ENCODE peak calls at places on chromosomes 4 and X, in ten cellular contexts. One of them, this sample, is unnamed.

GRCh38 chrX:41412261-41413167 is 34.6 kb upstream of the NYX start:
- DNase-seq in HFFc6: no peak
- DNase-seq in AG09309: no peak
- DNase-seq in activated gamma-delta T cell treated with anti-CD3 and anti-CD28 coated beads, Interleukin-2, amount 50 U/mL, for 16 hours: no peak
- DNase-seq in body of pancreas: peak; percentile 5
- DNase-seq in H1: no peak
- DNase-seq in IMR-90: no peak
- DNase-seq in EH: no peak
- DNase-seq in T follicular helper cell: no peak
- DNase-seq in ureter: no peak
- DNase-seq in this sample: no peak

GRCh38 chrX:134476284-134476683 is 16.3 kb downstream of the HPRT1 start:
- DNase-seq in HFFc6: no peak
- DNase-seq in AG09309: no peak
- DNase-seq in activated gamma-delta T cell treated with anti-CD3 and anti-CD28 coated beads, Interleukin-2, amount 50 U/mL, for 16 hours: no peak
- DNase-seq in body of pancreas: no peak
- DNase-seq in H1: no peak
- DNase-seq in IMR-90: no peak
- DNase-seq in EH: no peak
- DNase-seq in T follicular helper cell: no peak
- DNase-seq in ureter: no peak
- DNase-seq in this sample: no peak

GRCh38 chr4:114782842-114783595 is 184.4 kb downstream of the UGT8 start:
- DNase-seq in HFFc6: no peak
- DNase-seq in AG09309: no peak
- DNase-seq in activated gamma-delta T cell treated with anti-CD3 and anti-CD28 coated beads, Interleukin-2, amount 50 U/mL, for 16 hours: no peak
- DNase-seq in body of pancreas: no peak
- DNase-seq in H1: no peak
- DNase-seq in IMR-90: no peak
- DNase-seq in EH: peak; percentile 3
- DNase-seq in T follicular helper cell: no peak
- DNase-seq in ureter: no peak
- DNase-seq in this sample: no peak

GRCh38 chrX:66760648-66761047 is 121.8 kb upstream of the EDA2R start:
- DNase-seq in HFFc6: no peak
- DNase-seq in AG09309: no peak
- DNase-seq in activated gamma-delta T cell treated with anti-CD3 and anti-CD28 coated beads, Interleukin-2, amount 50 U/mL, for 16 hours: no peak
- DNase-seq in body of pancreas: no peak
- DNase-seq in H1: no peak
- DNase-seq in IMR-90: no peak
- DNase-seq in EH: peak; percentile 5
- DNase-seq in T follicular helper cell: no peak
- DNase-seq in ureter: no peak
- DNase-seq in this sample: no peak

GRCh38 chrX:10507181-10507580 is 113.2 kb downstream of the MID1 start:
- DNase-seq in HFFc6: no peak
- DNase-seq in AG09309: no peak
- DNase-seq in activated gamma-delta T cell treated with anti-CD3 and anti-CD28 coated beads, Interleukin-2, amount 50 U/mL, for 16 hours: no peak
- DNase-seq in body of pancreas: no peak
- DNase-seq in H1: no peak
- DNase-seq in IMR-90: peak; percentile 16
- DNase-seq in EH: peak; percentile 60
- DNase-seq in T follicular helper cell: no peak
- DNase-seq in ureter: no peak
- DNase-seq in this sample: no peak

GRCh38 chr4:1644906-1645657 is 39.0 kb downstream of the FAM53A start:
- DNase-seq in HFFc6: no peak
- DNase-seq in AG09309: no peak
- DNase-seq in activated gamma-delta T cell treated with anti-CD3 and anti-CD28 coated beads, Interleukin-2, amount 50 U/mL, for 16 hours: no peak
- DNase-seq in body of pancreas: peak; percentile 8
- DNase-seq in H1: no peak
- DNase-seq in IMR-90: no peak
- DNase-seq in EH: peak; percentile 23
- DNase-seq in T follicular helper cell: no peak
- DNase-seq in ureter: peak; percentile 66
- DNase-seq in this sample: no peak

GRCh38 chr4:167578906-167579305 is 344.6 kb upstream of the SPOCK3 start:
- DNase-seq in HFFc6: no peak
- DNase-seq in AG09309: no peak
- DNase-seq in activated gamma-delta T cell treated with anti-CD3 and anti-CD28 coated beads, Interleukin-2, amount 50 U/mL, for 16 hours: no peak
- DNase-seq in body of pancreas: no peak
- DNase-seq in H1: no peak
- DNase-seq in IMR-90: no peak
- DNase-seq in EH: no peak
- DNase-seq in T follicular helper cell: no peak
- DNase-seq in ureter: no peak
- DNase-seq in this sample: no peak

GRCh38 chr4:123652501-123652900 is 255.9 kb downstream of the SPRY1 start:
- DNase-seq in HFFc6: no peak
- DNase-seq in AG09309: no peak
- DNase-seq in activated gamma-delta T cell treated with anti-CD3 and anti-CD28 coated beads, Interleukin-2, amount 50 U/mL, for 16 hours: no peak
- DNase-seq in body of pancreas: no peak
- DNase-seq in H1: no peak
- DNase-seq in IMR-90: peak; percentile 24
- DNase-seq in EH: peak; percentile 79
- DNase-seq in T follicular helper cell: no peak
- DNase-seq in ureter: no peak
- DNase-seq in this sample: no peak

GRCh38 chr4:177393236-177393635 is 49.0 kb downstream of the AGA start:
- DNase-seq in HFFc6: no peak
- DNase-seq in AG09309: no peak
- DNase-seq in activated gamma-delta T cell treated with anti-CD3 and anti-CD28 coated beads, Interleukin-2, amount 50 U/mL, for 16 hours: peak; percentile 3
- DNase-seq in body of pancreas: no peak
- DNase-seq in H1: no peak
- DNase-seq in IMR-90: no peak
- DNase-seq in EH: no peak
- DNase-seq in T follicular helper cell: no peak
- DNase-seq in ureter: no peak
- DNase-seq in this sample: no peak

GRCh38 chrX:21961142-21961541 is 20.6 kb downstream of the SMS start:
- DNase-seq in HFFc6: no peak
- DNase-seq in AG09309: no peak
- DNase-seq in activated gamma-delta T cell treated with anti-CD3 and anti-CD28 coated beads, Interleukin-2, amount 50 U/mL, for 16 hours: no peak
- DNase-seq in body of pancreas: no peak
- DNase-seq in H1: no peak
- DNase-seq in IMR-90: no peak
- DNase-seq in EH: no peak
- DNase-seq in T follicular helper cell: no peak
- DNase-seq in ureter: no peak
- DNase-seq in this sample: no peak

GRCh38 chrX:99353412-99353811 is 1056.7 kb downstream of the PCDH19 start:
- DNase-seq in HFFc6: no peak
- DNase-seq in AG09309: no peak
- DNase-seq in activated gamma-delta T cell treated with anti-CD3 and anti-CD28 coated beads, Interleukin-2, amount 50 U/mL, for 16 hours: no peak
- DNase-seq in body of pancreas: no peak
- DNase-seq in H1: no peak
- DNase-seq in IMR-90: no peak
- DNase-seq in EH: no peak
- DNase-seq in T follicular helper cell: no peak
- DNase-seq in ureter: no peak
- DNase-seq in this sample: no peak

GRCh38 chr4:1402516-1403101 is 3.6 kb downstream of the NKX1-1 start:
- DNase-seq in HFFc6: no peak
- DNase-seq in AG09309: no peak
- DNase-seq in activated gamma-delta T cell treated with anti-CD3 and anti-CD28 coated beads, Interleukin-2, amount 50 U/mL, for 16 hours: no peak
- DNase-seq in body of pancreas: no peak
- DNase-seq in H1: no peak
- DNase-seq in IMR-90: no peak
- DNase-seq in EH: no peak
- DNase-seq in T follicular helper cell: no peak
- DNase-seq in ureter: no peak
- DNase-seq in this sample: no peak

GRCh38 chr4:82839624-82840023 is 41.0 kb upstream of the SCD5 start:
- DNase-seq in HFFc6: no peak
- DNase-seq in AG09309: no peak
- DNase-seq in activated gamma-delta T cell treated with anti-CD3 and anti-CD28 coated beads, Interleukin-2, amount 50 U/mL, for 16 hours: no peak
- DNase-seq in body of pancreas: no peak
- DNase-seq in H1: no peak
- DNase-seq in IMR-90: peak; percentile 69
- DNase-seq in EH: no peak
- DNase-seq in T follicular helper cell: no peak
- DNase-seq in ureter: no peak
- DNase-seq in this sample: no peak

GRCh38 chrX:119816300-119816699 is 24.9 kb upstream of the RPL39 start:
- DNase-seq in HFFc6: no peak
- DNase-seq in AG09309: no peak
- DNase-seq in activated gamma-delta T cell treated with anti-CD3 and anti-CD28 coated beads, Interleukin-2, amount 50 U/mL, for 16 hours: no peak
- DNase-seq in body of pancreas: no peak
- DNase-seq in H1: no peak
- DNase-seq in IMR-90: no peak
- DNase-seq in EH: no peak
- DNase-seq in T follicular helper cell: no peak
- DNase-seq in ureter: no peak
- DNase-seq in this sample: no peak

GRCh38 chrX:123348468-123348867 is 164.4 kb downstream of the GRIA3 start:
- DNase-seq in HFFc6: peak; percentile 13
- DNase-seq in AG09309: no peak
- DNase-seq in activated gamma-delta T cell treated with anti-CD3 and anti-CD28 coated beads, Interleukin-2, amount 50 U/mL, for 16 hours: no peak
- DNase-seq in body of pancreas: no peak
- DNase-seq in H1: no peak
- DNase-seq in IMR-90: no peak
- DNase-seq in EH: peak; percentile 70
- DNase-seq in T follicular helper cell: no peak
- DNase-seq in ureter: no peak
- DNase-seq in this sample: no peak

GRCh38 chr4:3689576-3690551 is 76.3 kb upstream of the ADRA2C start:
- DNase-seq in HFFc6: no peak
- DNase-seq in AG09309: no peak
- DNase-seq in activated gamma-delta T cell treated with anti-CD3 and anti-CD28 coated beads, Interleukin-2, amount 50 U/mL, for 16 hours: no peak
- DNase-seq in body of pancreas: no peak
- DNase-seq in H1: no peak
- DNase-seq in IMR-90: no peak
- DNase-seq in EH: no peak
- DNase-seq in T follicular helper cell: no peak
- DNase-seq in ureter: no peak
- DNase-seq in this sample: no peak

GRCh38 chr4:106687026-106687425 is 318.4 kb upstream of the GIMD1 start:
- DNase-seq in HFFc6: no peak
- DNase-seq in AG09309: no peak
- DNase-seq in activated gamma-delta T cell treated with anti-CD3 and anti-CD28 coated beads, Interleukin-2, amount 50 U/mL, for 16 hours: no peak
- DNase-seq in body of pancreas: no peak
- DNase-seq in H1: no peak
- DNase-seq in IMR-90: no peak
- DNase-seq in EH: peak; percentile 45
- DNase-seq in T follicular helper cell: no peak
- DNase-seq in ureter: no peak
- DNase-seq in this sample: no peak